ENCODE peak calls at places on chromosomes 4 and X, in five cellular contexts. F is Caco-2; A is PC-9; E is CD8-positive, alpha-beta T cell; N is psoas muscle. S is an unnamed sample.

GRCh38 chrX:87583679-87584078 is 66.1 kb downstream of the KLHL4 start:
- DNase-seq in F (no peak), A (peak; percentile 2), E (no peak), N (no peak), S (peak; percentile 21)

GRCh38 chr4:151169223-151169622 is 69.8 kb downstream of the RPS3A start:
- DNase-seq in F (no peak), A (no peak), E (no peak), N (peak; percentile 69), S (no peak)

GRCh38 chr4:89765966-89766365 is 71.0 kb downstream of the SNCA start:
- DNase-seq in F (no peak), A (no peak), E (no peak), N (no peak), S (no peak)

GRCh38 chr4:80367737-80368136 is 32.2 kb downstream of the CFAP299 start:
- DNase-seq in F (no peak), A (no peak), E (no peak), N (no peak), S (no peak)

GRCh38 chr4:115657991-115658390 is 544.6 kb upstream of the NDST4 start:
- DNase-seq in F (no peak), A (no peak), E (no peak), N (no peak), S (no peak)

GRCh38 chr4:1598641-1599481 is 85.3 kb downstream of the FAM53A start:
- DNase-seq in F (no peak), A (no peak), E (no peak), N (peak; percentile 38), S (no peak)

GRCh38 chr4:1255151-1255550 is 6.2 kb upstream of the CTBP1 start:
- DNase-seq in F (no peak), A (no peak), E (no peak), N (no peak), S (no peak)

GRCh38 chr4:151340751-151341385 is 15.5 kb upstream of the SH3D19 start:
- DNase-seq in F (peak; percentile 70), A (no peak), E (no peak), N (no peak), S (no peak)

DNA sequence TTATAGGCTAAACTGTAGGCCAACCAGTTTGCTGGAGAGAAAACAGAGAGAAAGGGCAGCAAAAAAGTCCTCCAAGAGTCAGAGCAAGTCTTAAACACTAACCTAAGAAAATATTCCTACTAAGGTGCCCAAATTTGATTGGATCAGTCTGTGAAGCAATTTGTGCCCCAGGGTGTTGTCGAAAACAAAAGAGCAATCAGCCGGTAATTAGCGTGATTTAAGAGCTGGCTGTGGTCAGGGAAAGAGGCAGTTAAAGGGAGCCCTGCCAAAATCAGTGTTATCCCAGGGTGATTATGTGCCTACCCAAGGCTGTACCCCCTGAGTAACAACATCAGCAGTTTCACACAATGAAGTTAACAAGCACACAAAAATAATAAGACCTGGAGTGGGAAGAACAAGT is 6.4 kb upstream of the BRWD3 start:
- DNase-seq in F (no peak), A (no peak), E (no peak), N (no peak), S (no peak)
- TF ChIP-seq CTCF in F (no peak), A (no peak), E (no peak), N (no peak), S (no peak)

DNA sequence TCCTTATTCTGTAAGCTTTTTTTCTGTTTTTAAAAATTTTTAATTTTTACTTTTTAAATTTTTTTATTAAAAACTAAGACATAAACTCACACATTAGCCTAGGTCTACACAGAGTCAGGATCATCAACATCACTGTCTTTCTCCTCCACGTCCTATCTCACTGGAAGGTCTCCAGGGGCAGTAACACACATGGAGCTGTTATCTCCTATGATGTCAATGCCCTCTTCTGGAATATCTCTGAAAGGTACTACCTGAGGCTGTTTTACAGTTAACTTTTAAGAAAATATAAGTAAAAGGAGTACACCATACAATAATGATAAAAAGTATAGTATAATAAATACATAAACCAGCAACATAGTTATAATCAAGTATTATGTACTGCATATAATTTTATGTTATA is 21.2 kb downstream of the IL15 start:
- DNase-seq in F (no peak), A (no peak), E (no peak), N (no peak), S (no peak)
- TF ChIP-seq CTCF in F (no peak), A (no peak), E (no peak), N (no peak), S (no peak)

GRCh38 chr4:16268290-16268689 is 42.0 kb upstream of the TAPT1 start:
- DNase-seq in F (no peak), A (no peak), E (no peak), N (no peak), S (no peak)

GRCh38 chr4:16265820-16266219 is 39.5 kb upstream of the TAPT1 start:
- DNase-seq in F (no peak), A (no peak), E (no peak), N (no peak), S (no peak)

GRCh38 chr4:16269742-16270522 is 43.7 kb upstream of the TAPT1 start:
- DNase-seq in F (no peak), A (no peak), E (no peak), N (no peak), S (no peak)

GRCh38 chr4:16267639-16268038 is 41.4 kb upstream of the TAPT1 start:
- DNase-seq in F (no peak), A (no peak), E (no peak), N (no peak), S (no peak)

GRCh38 chr4:16270654-16271328 is 44.5 kb upstream of the TAPT1 start:
- DNase-seq in F (no peak), A (no peak), E (no peak), N (no peak), S (no peak)
- TF ChIP-seq CTCF in F (peak; percentile 17), A (peak; percentile 18), E (no peak), N (no peak), S (peak; percentile 29)

GRCh38 chr4:93469560-93469959 is 359.0 kb upstream of the ATOH1 start:
- DNase-seq in F (no peak), A (no peak), E (no peak), N (no peak), S (no peak)
- TF ChIP-seq CTCF in F (no peak), A (no peak), E (no peak), N (no peak), S (no peak)

DNA sequence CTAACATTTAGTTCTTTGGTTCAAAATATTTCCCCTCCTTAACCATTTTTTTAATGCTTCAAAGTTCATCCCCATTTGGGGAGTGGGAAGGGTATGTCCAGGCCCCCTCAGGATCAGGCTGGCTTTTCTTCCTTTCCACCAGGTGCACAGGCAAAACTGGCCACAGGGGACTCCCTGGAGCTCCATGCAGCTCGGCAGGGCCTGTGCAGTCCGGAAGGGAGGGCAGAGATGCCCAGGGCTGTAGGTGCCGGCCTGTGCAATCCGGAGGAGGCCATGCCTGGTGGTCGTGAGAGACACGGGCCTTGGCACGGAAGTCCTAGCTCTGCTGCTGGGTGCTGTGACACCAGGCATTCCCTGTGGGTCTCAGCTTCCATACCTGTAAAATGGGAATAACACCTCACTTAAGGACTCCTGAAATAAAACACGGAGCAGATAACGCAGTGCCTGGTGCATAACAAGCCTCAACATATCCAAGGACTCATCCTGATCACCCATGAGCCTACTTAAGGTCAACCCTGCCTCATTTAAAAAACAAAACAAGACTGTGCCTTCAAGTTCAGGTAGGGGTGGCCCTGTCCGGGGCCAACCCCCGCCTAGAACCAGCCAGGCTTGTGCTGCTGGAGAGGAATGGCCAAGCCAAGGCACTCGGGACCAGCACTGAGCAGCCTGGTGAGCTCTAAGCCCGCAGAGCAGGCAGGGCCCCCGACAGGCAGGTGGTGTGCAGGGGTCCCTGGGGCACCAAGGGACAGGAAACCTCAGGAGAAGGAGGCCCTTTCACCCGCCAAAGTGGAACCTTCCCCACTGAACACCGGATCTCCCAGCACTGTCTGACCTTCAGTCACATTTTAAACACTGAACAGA is 21.2 kb upstream of the CYP4V2 start:
- DNase-seq in F (no peak), A (no peak), E (no peak), N (no peak), S (no peak)
- TF ChIP-seq CTCF in F (no peak), A (no peak), E (no peak), N (no peak), S (peak; percentile 16)

GRCh38 chr4:74438661-74439060 is 6.3 kb upstream of the AREG start:
- DNase-seq in F (no peak), A (no peak), E (no peak), N (no peak), S (no peak)
- TF ChIP-seq CTCF in F (no peak), A (no peak), E (no peak), N (no peak), S (no peak)

S was measured in nephron progenitor cell.